ENCODE peak calls at places on chromosomes 11 and 22, in nine cellular contexts. O, B, A, G, J, Z, X, P and L are unnamed samples.
A peak's percentile ranks its signal among the peaks of the same experiment; 100 is the strongest.

GRCh38 chr22:38110008-38110862 is at the start of gene BAIAP2L2:
- DNase-seq in Z (no peak), P (no peak), X (peak; percentile 60), A (no peak), O (no peak), J (no peak), G (peak; percentile 45), B (no peak), L (no peak)

GRCh38 chr11:70437111-70437784 is 38.9 kb downstream of the CTTN start:
- DNase-seq in P (no peak), J (no peak), Z (no peak), A (peak; percentile 51), X (no peak), B (no peak), O (no peak), G (no peak), L (peak; percentile 59)

GRCh38 chr11:27317751-27318150 is 45.3 kb downstream of the CCDC34 start:
- DNase-seq in P (no peak), J (no peak), G (peak; percentile 68), O (no peak), Z (no peak), A (no peak), B (no peak), X (no peak), L (no peak)

GRCh38 chr11:123187670-123188507 is 7.2 kb downstream of the CLMP start:
- DNase-seq in J (no peak), G (no peak), B (no peak), X (no peak), A (no peak), P (peak; percentile 27), Z (no peak), O (no peak), L (no peak)

GRCh38 chr11:76629853-76630599 is 40.5 kb downstream of the LRRC32 start:
- DNase-seq in B (no peak), P (no peak), Z (no peak), A (no peak), O (no peak), J (peak; percentile 91), X (peak; percentile 40), G (no peak), L (no peak)

GRCh38 chr11:18698341-18699268 is at the start of gene TMEM86A:
- DNase-seq in O (peak; percentile 74), X (peak; percentile 97), A (peak; percentile 87), Z (peak; percentile 84), J (peak; percentile 98), G (peak; percentile 81), P (peak; percentile 89), B (peak; percentile 86), L (peak; percentile 66)

GRCh38 chr22:27195104-27195503 is 537.7 kb downstream of the MIAT start:
- DNase-seq in O (no peak), P (peak; percentile 4), J (peak; percentile 86), G (no peak), B (no peak), X (no peak), Z (no peak), A (no peak), L (no peak)

GRCh38 chr22:46202897-46203589 is 47.0 kb downstream of the CDPF1 start:
- DNase-seq in X (no peak), O (no peak), Z (no peak), B (no peak), J (no peak), A (no peak), P (no peak), G (no peak), L (no peak)

GRCh38 chr11:5620606-5621521 is 3.9 kb upstream of the TRIM34 start:
- DNase-seq in G (peak; percentile 94), A (no peak), Z (no peak), X (no peak), P (no peak), J (no peak), B (no peak), O (no peak), L (no peak)

GRCh38 chr22:26970809-26971394 is 313.5 kb downstream of the MIAT start:
- DNase-seq in B (no peak), P (no peak), O (no peak), X (no peak), A (no peak), J (no peak), G (no peak), Z (no peak), L (no peak)

GRCh38 chr11:125376117-125376516 is 119.9 kb downstream of the FEZ1 start:
- DNase-seq in B (no peak), Z (no peak), A (no peak), J (peak; percentile 87), O (no peak), P (peak; percentile 13), G (peak; percentile 49), X (peak; percentile 27), L (no peak)

GRCh38 chr22:30843245-30843644 is 125.3 kb downstream of the MORC2 start:
- DNase-seq in Z (no peak), O (no peak), X (peak; percentile 8), A (no peak), B (no peak), P (no peak), J (no peak), G (no peak), L (no peak)